ENCODE peak calls at places on chromosome 3, in four cellular contexts. R, F, D and E are unnamed samples.

GRCh38 chr3:2765002-2765579 is 345.1 kb downstream of the IL5RA start:
- DNase-seq in R (no peak), F (no peak), D (peak), E (no peak)

GRCh38 chr3:160162440-160162839 is 62.8 kb upstream of the C3orf80 start:
- DNase-seq in F (no peak), R (peak), D (peak), E (no peak)

GRCh38 chr3:120144267-120144666 is 50.0 kb upstream of the GSK3B start:
- DNase-seq in R (no peak), D (peak), F (no peak), E (no peak)

GRCh38 chr3:58473275-58473674 is 18.6 kb upstream of the KCTD6 start:
- DNase-seq in F (no peak), R (no peak), D (peak), E (no peak)

GRCh38 chr3:43238801-43239200 is 47.5 kb upstream of the SNRK start:
- DNase-seq in R (no peak), D (no peak), F (no peak), E (no peak)

GRCh38 chr3:178343433-178344038 is 192.7 kb upstream of the KCNMB2 start:
- DNase-seq in D (no peak), R (no peak), F (no peak), E (no peak)

GRCh38 chr3:42544492-42545283 is 37.1 kb downstream of the SEC22C start:
- DNase-seq in D (no peak), R (no peak), F (no peak), E (peak)

GRCh38 chr3:165885558-165886270 is 48.5 kb upstream of the BCHE start:
- DNase-seq in D (peak), R (no peak), F (no peak), E (no peak)